ENCODE peak calls at places on chromosomes 3 and 15, in four cellular contexts. J, N, U and M are unnamed samples. For H3K27me3, the result is how much of the 10 kb centered on the place peaks cover.

GRCh38 chr3:183566882-183567281 is 11.4 kb upstream of the KLHL6 start:
- DNase-seq in N (no peak), U (no peak), J (no peak), M (no peak)

GRCh38 chr3:46858996-46859710 is 4.1 kb downstream of the MYL3 start:
- DNase-seq in N (no peak), J (peak), U (no peak), M (no peak)

GRCh38 chr15:44394062-44394461 is 33.4 kb upstream of the CTDSPL2 start:
- DNase-seq in J (no peak), N (peak), U (no peak), M (no peak)

GRCh38 chr3:182730675-182731042 is 62.6 kb upstream of the ATP11B start:
- DNase-seq in U (no peak), N (peak), J (no peak), M (no peak)

GRCh38 chr15:75606711-75607684 is 18.5 kb downstream of the SNUPN start:
- DNase-seq in U (no peak), N (no peak), J (no peak), M (no peak)

GRCh38 chr3:11995061-11995460 is 9.1 kb upstream of the SYN2 start:
- DNase-seq in U (no peak), J (peak), N (no peak), M (no peak)

GRCh38 chr3:122932251-122932967 is 95.2 kb downstream of the SEMA5B start:
- DNase-seq in N (no peak), J (no peak), U (no peak), M (no peak)

GRCh38 chr3:110457508-110457907 is 614.1 kb upstream of the NECTIN3 start:
- DNase-seq in N (peak), J (no peak), U (no peak), M (no peak)

GRCh38 chr15:56795400-56795983 is 62.2 kb upstream of the ZNF280D start:
- DNase-seq in N (no peak), U (no peak), J (no peak), M (no peak)

GRCh38 chr3:104628185-104628789 is 738.4 kb upstream of the ALCAM start:
- DNase-seq in N (peak), J (no peak), U (no peak), M (no peak)

GRCh38 chr3:13189639-13190375 is 116.6 kb upstream of the IQSEC1 start:
- DNase-seq in J (no peak), N (peak), U (no peak), M (no peak)

GRCh38 chr3:161415506-161416231 is 44.4 kb upstream of the SPTSSB start:
- DNase-seq in U (no peak), N (no peak), J (no peak), M (no peak)

GRCh38 chr15:68278345-68279217 is 1.0 kb downstream of the FEM1B start:
- DNase-seq in N (peak), U (no peak), J (no peak), M (no peak)

GRCh38 chr15:39282663-39283208 is 298.1 kb upstream of the THBS1 start:
- DNase-seq in J (no peak), N (no peak), U (no peak), M (no peak)

GRCh38 chr3:132898131-132898530 is 140.1 kb upstream of the TMEM108 start:
- DNase-seq in U (no peak), J (no peak), N (no peak), M (no peak)

GRCh38 chr3:159761377-159761776 is 227.3 kb upstream of the IL12A start:
- DNase-seq in U (no peak), J (no peak), N (no peak), M (no peak)

GRCh38 chr3:179769411-179770247 is 116.8 kb downstream of the USP13 start:
- DNase-seq in J (no peak), N (no peak), U (no peak), M (no peak)

GRCh38 chr3:164451083-164451910 is 627.0 kb downstream of the SI start:
- DNase-seq in N (no peak), J (no peak), U (no peak), M (no peak)

GRCh38 chr3:101074518-101074917 is 81.3 kb upstream of the ABI3BP start:
- DNase-seq in N (no peak), U (no peak), J (no peak), M (no peak)

GRCh38 chr3:152206243-152206642 is 62.5 kb upstream of the MBNL1 start:
- DNase-seq in U (no peak), N (no peak), J (no peak), M (no peak)

GRCh38 chr15:73127302-73127936 is 75.2 kb downstream of the NEO1 start:
- DNase-seq in N (peak), U (peak), J (peak), M (peak)

GRCh38 chr3:29644956-29645661 is 364.2 kb downstream of the RBMS3 start:
- DNase-seq in J (no peak), N (no peak), U (no peak), M (no peak)

GRCh38 chr3:42906085-42906904 is at the start of gene ZNF662:
- DNase-seq in U (no peak), N (no peak), J (no peak), M (no peak)

GRCh38 chr3:52408466-52408865 is 36.4 kb downstream of the SEMA3G start:
- DNase-seq in U (no peak), N (no peak), J (no peak), M (no peak)

DNA sequence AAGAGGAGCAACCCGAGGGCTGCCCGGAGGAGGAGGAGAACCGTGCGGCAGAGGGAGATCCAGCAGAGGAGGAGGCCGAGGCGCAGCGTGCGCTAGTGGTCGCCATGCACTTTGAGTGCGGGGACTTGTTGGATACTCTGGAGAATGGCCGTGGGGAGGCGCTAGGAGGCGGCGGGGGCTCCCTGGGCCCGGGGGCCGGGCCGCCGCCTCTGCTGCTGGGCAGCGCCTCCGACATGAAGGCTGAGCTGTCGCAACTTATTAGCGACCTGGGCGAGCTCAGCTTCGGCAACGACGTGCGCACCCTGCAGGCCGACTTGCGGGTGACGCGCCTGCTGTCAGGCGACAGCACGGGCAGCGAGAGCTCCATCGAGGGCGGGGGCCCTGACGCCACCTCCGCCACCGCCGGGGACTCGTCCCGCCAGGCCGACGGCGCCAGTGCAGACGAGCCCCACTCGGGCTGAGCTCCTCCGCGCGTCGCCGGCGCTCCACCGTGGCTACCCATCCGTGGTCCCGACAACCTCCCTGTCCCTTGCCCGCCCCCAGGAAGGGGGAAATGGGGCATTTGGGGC is 2.0 kb downstream of the FAM43A start:
- DNase-seq in U (no peak), N (no peak), J (peak), M (no peak)
- H3K4me3 ChIP-seq in U (peak), N (no peak), J (peak), M (peak)

GRCh38 chr15:66401130-66402021 is 14.7 kb downstream of the MAP2K1 start:
- DNase-seq in U (no peak), J (no peak), N (no peak), M (no peak)
- TF ChIP-seq SUZ12 in U (no peak), J (no peak), N (no peak), M (no peak)

DNA sequence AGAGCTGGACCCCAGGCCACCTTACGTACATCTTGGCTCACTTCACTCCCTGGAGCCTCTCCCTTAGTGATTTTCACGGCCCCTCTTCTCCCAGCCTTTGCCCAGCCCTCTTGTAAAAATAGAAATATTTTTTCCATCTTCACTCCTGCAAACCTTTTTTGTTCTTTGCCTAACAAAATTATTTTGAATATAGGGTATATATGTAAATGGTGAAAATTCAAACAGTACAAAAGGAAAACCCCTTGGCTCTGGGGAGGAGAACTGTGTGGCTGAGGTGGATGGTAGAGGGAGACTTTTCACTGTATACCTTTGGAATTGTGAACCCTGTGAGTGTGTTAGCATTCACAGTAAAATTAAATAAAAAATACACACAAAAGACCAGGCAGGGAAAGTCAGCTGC is 34.9 kb upstream of the POLG start:
- DNase-seq in U (no peak), J (no peak), N (no peak), M (no peak)
- H3K27me3 ChIP-seq in U (under half), J (half or more), N (under half), M (half or more)

GRCh38 chr3:99638244-99638948 is at the start of gene COL8A1:
- DNase-seq in N (no peak), J (peak), U (no peak), M (no peak)

GRCh38 chr3:99637381-99638111 is 848 bp upstream of the COL8A1 start:
- DNase-seq in U (no peak), J (no peak), N (no peak), M (no peak)

GRCh38 chr3:99635348-99635747 is 3.0 kb upstream of the COL8A1 start:
- DNase-seq in J (no peak), U (no peak), N (no peak), M (no peak)

GRCh38 chr3:99634881-99635280 is 3.5 kb upstream of the COL8A1 start:
- DNase-seq in N (no peak), U (no peak), J (no peak), M (no peak)

DNA sequence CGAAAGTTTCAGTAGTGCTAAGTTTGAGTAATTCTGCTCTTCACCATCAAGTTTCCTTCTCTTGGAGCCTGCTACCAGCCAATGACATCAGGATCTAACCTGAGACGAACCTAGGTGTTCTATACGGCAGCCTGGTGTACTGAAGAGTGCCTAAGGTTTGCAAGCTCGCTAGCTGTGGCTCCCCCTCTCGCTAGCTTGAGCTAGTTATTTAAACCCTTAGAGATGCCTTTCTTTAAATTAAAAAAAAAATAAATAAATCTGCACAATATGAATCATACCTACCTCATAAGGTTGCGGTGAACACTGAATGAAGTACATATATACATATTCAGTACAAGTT is 1.4 kb upstream of the COL8A1 start:
- DNase-seq in J (no peak), U (no peak), N (no peak), M (no peak)
- H3K4me3 ChIP-seq in J (peak), U (no peak), N (no peak), M (peak)